ENCODE peak calls at places on chromosomes 3 and 15, in four cellular contexts. X is K562, G is HL-60, S is GM12878. M is an unnamed sample.

GRCh38 chr3:184602406-184603155 is 41.0 kb downstream of the EPHB3 start:
- DNase-seq in X (no peak), G (no peak), S (no peak), M (no peak)

GRCh38 chr15:52737720-52738119 is 52.4 kb downstream of the ONECUT1 start:
- DNase-seq in X (no peak), G (no peak), S (no peak), M (no peak)

GRCh38 chr3:109478614-109479013 is 141.3 kb upstream of the DPPA4 start:
- DNase-seq in X (no peak), G (no peak), S (no peak), M (no peak)

GRCh38 chr3:103949690-103950089 is 1417.0 kb upstream of the ALCAM start:
- DNase-seq in X (no peak), G (no peak), S (no peak), M (no peak)

GRCh38 chr15:39184701-39185390 is 396.0 kb upstream of the THBS1 start:
- DNase-seq in X (no peak), G (no peak), S (no peak), M (no peak)

GRCh38 chr15:86892774-86893449 is 813.2 kb downstream of the AGBL1 start:
- DNase-seq in X (no peak), G (no peak), S (no peak), M (no peak)

GRCh38 chr3:63450634-63451363 is 172.7 kb downstream of the SYNPR start:
- DNase-seq in X (no peak), G (no peak), S (no peak), M (no peak)

GRCh38 chr3:104437131-104437750 is 929.5 kb upstream of the ALCAM start:
- DNase-seq in X (no peak), G (no peak), S (no peak), M (no peak)

GRCh38 chr3:27253831-27254230 is 115.4 kb downstream of the NEK10 start:
- DNase-seq in X (no peak), G (no peak), S (peak), M (no peak)

GRCh38 chr15:76391309-76391708 is 54.7 kb downstream of the ISL2 start:
- DNase-seq in X (no peak), G (no peak), S (no peak), M (no peak)

GRCh38 chr3:127542441-127542952 is 48.0 kb downstream of the TPRA1 start:
- DNase-seq in X (no peak), G (no peak), S (no peak), M (no peak)

GRCh38 chr3:152611905-152612304 is 223.0 kb upstream of the P2RY1 start:
- DNase-seq in X (no peak), G (no peak), S (no peak), M (no peak)

GRCh38 chr3:67362686-67363085 is 291.7 kb downstream of the SUCLG2 start:
- DNase-seq in X (peak), G (no peak), S (no peak), M (no peak)

GRCh38 chr3:67382551-67382950 is 271.9 kb downstream of the SUCLG2 start:
- DNase-seq in X (no peak), G (no peak), S (no peak), M (no peak)

GRCh38 chr3:49868951-49869454 is 703 bp downstream of the CAMKV start:
- DNase-seq in X (peak), G (no peak), S (no peak), M (no peak)

DNA sequence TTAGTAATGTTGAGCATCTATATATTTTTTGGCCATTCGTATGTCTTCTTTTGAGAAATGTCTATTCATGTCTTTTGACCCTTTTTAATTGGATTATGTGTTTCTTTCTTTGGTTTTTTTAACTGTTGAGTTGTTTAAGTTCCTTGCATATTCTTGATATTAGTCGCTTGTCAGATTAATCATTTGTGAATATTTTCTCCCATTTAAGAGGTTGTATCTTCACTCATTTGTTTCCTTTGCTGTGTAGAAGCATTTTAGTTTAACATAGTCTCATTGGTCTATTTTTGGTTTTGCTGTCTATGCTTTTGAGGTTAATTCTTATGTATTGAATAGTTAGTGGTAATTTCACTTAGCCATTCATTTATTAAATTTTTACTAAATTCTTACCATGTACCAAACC is 283.8 kb downstream of the ZPLD1 start:
- DNase-seq in X (no peak), G (no peak), S (no peak), M (no peak)
- TF ChIP-seq POLR2AphosphoS5 in X (no peak), G (no peak), S (no peak), M (no peak)

GRCh38 chr15:85785887-85786777 is 8.6 kb downstream of the KLHL25 start:
- DNase-seq in X (no peak), G (no peak), S (no peak), M (no peak)
- TF ChIP-seq SPI1 in X (no peak), G (no peak), S (no peak), M (no peak)

GRCh38 chr15:49621327-49622210 is 721 bp downstream of the DTWD1 start:
- DNase-seq in X (peak), G (peak), S (no peak), M (no peak)
- TF ChIP-seq POLR2AphosphoS5 in X (no peak), G (no peak), S (no peak), M (no peak)

GRCh38 chr3:115513411-115513800 is 109.9 kb upstream of the GAP43 start:
- DNase-seq in X (no peak), G (no peak), S (no peak), M (no peak)

GRCh38 chr3:115512565-115513410 is 110.5 kb upstream of the GAP43 start:
- DNase-seq in X (no peak), G (no peak), S (no peak), M (no peak)

GRCh38 chr3:115523467-115523866 is 99.8 kb upstream of the GAP43 start:
- DNase-seq in X (no peak), G (no peak), S (no peak), M (no peak)

GRCh38 chr3:115517457-115518050 is 105.8 kb upstream of the GAP43 start:
- DNase-seq in X (no peak), G (no peak), S (no peak), M (no peak)

DNA sequence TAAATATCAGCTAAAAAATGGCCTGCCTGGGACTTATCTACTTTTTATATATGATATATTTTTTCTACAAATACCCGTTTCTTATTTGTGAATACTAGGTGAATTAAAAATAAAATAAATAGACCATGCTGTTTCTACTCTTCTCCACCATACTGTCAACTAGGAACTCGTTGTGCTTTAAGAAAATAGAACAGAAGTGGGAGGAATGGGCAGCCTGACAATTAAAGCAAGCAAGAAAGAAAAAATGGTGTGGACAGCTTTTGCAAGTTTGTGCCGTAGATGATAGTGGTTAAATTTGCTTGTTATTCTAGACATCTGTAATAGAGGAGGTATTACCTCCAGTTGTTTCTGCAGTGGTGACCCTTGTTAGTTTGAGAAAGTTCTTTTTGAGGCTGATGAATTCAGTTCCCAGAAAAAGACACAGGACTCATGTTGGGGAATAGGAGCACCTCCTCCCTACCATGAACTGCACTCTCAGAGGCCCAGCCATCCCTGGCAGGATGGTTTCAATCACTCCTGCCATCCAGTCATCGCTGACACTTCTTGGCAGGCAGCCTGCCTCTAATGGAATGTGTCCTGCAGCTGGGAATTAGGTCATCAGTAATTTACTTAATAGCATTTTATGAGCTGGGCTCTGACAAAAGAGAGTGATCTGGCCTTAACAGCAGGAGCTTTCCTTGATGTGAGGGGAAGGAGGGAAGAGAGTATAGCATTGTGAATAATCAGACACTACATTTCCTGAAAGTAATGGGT is 105.0 kb upstream of the GAP43 start:
- DNase-seq in X (no peak), G (no peak), S (no peak), M (no peak)
- TF ChIP-seq SPI1 in X (no peak), G (no peak), S (no peak), M (no peak)

GRCh38 chr3:142597898-142598297 is 1.7 kb downstream of the PLS1 start:
- DNase-seq in X (no peak), G (no peak), S (no peak), M (no peak)
- TF ChIP-seq POLR2AphosphoS5 in X (no peak), G (no peak), S (no peak), M (no peak)

DNA sequence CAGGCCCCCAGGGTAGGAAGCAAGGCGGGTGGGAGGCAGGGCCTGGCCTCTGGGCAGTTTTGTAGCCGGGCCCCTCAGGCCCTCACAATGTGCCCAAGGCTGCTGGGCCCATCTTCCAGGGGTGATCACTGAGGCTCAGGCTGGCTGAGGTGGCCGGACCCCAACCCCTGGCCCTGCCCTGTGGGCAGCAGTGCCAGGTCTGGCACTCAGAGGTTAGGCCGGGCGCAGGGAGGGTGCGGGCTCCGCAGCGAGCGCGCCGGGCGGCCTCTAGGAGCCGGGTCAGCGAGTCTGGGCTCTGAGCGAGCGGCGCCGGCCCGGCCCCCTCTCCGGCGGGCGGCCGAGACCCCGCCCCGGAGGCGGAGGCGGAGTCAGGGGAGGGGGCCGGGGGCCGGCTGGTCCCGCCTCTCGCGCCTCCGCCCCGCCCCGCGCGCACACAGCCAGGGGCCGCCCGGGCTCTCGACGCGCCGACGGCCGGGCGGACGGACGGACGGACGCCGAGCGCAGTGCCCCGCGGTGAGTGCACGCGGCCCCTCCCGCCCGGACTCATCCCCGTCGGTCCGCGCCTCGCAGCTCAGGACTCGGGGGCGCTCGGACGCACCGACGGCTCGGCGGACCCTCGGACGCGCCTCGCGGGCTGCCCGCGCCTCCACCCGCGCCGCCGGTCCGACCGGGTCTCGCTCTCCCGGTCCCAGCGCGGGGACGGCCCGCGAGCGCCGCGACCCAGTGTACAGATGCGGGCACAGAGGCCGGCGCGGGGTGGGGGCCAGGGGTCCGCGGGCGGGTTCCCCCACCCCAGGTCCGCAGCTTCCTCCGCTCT is at the start of gene FBLN2:
- DNase-seq in X (peak), G (no peak), S (no peak), M (peak)
- TF ChIP-seq SPI1 in X (no peak), G (no peak), S (no peak), M (no peak)

GRCh38 chr3:170418422-170419300 is at the start of gene CLDN11:
- DNase-seq in X (peak), G (no peak), S (no peak), M (peak)
- TF ChIP-seq POLR2AphosphoS5 in X (no peak), G (no peak), S (no peak), M (no peak)

GRCh38 chr15:62068071-62068786 is 1.5 kb downstream of the C2CD4A start:
- DNase-seq in X (peak), G (no peak), S (no peak), M (peak)
- TF ChIP-seq SPI1 in X (no peak), G (no peak), S (no peak), M (no peak)

GRCh38 chr3:68935778-68936177 is 3.4 kb upstream of the TAFA4 start:
- DNase-seq in X (no peak), G (no peak), S (no peak), M (no peak)

GRCh38 chr3:68941055-68941454 is 8.7 kb upstream of the TAFA4 start:
- DNase-seq in X (no peak), G (no peak), S (no peak), M (no peak)

GRCh38 chr3:68931406-68932149 is 769 bp downstream of the TAFA4 start:
- DNase-seq in X (no peak), G (no peak), S (no peak), M (no peak)

GRCh38 chr3:68936855-68937254 is 4.5 kb upstream of the TAFA4 start:
- DNase-seq in X (no peak), G (no peak), S (no peak), M (no peak)
- TF ChIP-seq POLR2AphosphoS5 in X (no peak), G (no peak), S (no peak), M (no peak)

GRCh38 chr15:99921086-99921485 is 187.8 kb upstream of the LYSMD4 start:
- DNase-seq in X (no peak), G (no peak), S (no peak), M (no peak)
- TF ChIP-seq SPI1 in X (no peak), G (peak), S (no peak), M (no peak)